ENCODE peak calls at places on chromosomes 12 and 14, in four cellular contexts. One of them, this sample, is unnamed.

GRCh38 chr14:83548061-83548839 is 1981.7 kb upstream of the FLRT2 start:
- DNase-seq in HepG2: no peak
- DNase-seq in K562: no peak
- DNase-seq in GM12878: no peak
- DNase-seq in this sample: no peak

GRCh38 chr12:77256924-77257323 is 191.6 kb upstream of the E2F7 start:
- DNase-seq in GM12878: no peak
- DNase-seq in K562: no peak
- DNase-seq in HepG2: no peak
- DNase-seq in this sample: no peak

GRCh38 chr12:49057888-49058287 is 2.7 kb downstream of the KMT2D start:
- DNase-seq in HepG2: no peak
- DNase-seq in GM12878: no peak
- DNase-seq in K562: no peak
- DNase-seq in this sample: no peak

GRCh38 chr14:94123868-94124267 is 5.5 kb downstream of the IFI27L2 start:
- DNase-seq in GM12878: no peak
- DNase-seq in K562: no peak
- DNase-seq in HepG2: peak
- DNase-seq in this sample: no peak

GRCh38 chr14:52299692-52300278 is 14.3 kb upstream of the PTGER2 start:
- DNase-seq in K562: peak
- DNase-seq in GM12878: no peak
- DNase-seq in HepG2: peak
- DNase-seq in this sample: peak

GRCh38 chr14:34050606-34051005 is 99.7 kb upstream of the EGLN3 start:
- DNase-seq in GM12878: no peak
- DNase-seq in HepG2: no peak
- DNase-seq in K562: no peak
- DNase-seq in this sample: no peak

GRCh38 chr12:76266797-76267196 is 81.4 kb downstream of the BBS10 start:
- DNase-seq in K562: no peak
- DNase-seq in HepG2: no peak
- DNase-seq in GM12878: no peak
- DNase-seq in this sample: no peak

GRCh38 chr14:71321556-71322315 is 414.5 kb downstream of the PCNX1 start:
- DNase-seq in GM12878: no peak
- DNase-seq in K562: no peak
- DNase-seq in HepG2: peak
- DNase-seq in this sample: peak

GRCh38 chr12:101924647-101925046 is 47.3 kb downstream of the DRAM1 start:
- DNase-seq in GM12878: no peak
- DNase-seq in K562: peak
- DNase-seq in HepG2: no peak
- DNase-seq in this sample: peak

GRCh38 chr12:99067171-99067785 is 422.2 kb downstream of the APAF1 start:
- DNase-seq in HepG2: no peak
- DNase-seq in GM12878: no peak
- DNase-seq in K562: no peak
- DNase-seq in this sample: no peak

GRCh38 chr12:3185260-3185870 is 108.2 kb downstream of the TSPAN9 start:
- DNase-seq in GM12878: no peak
- DNase-seq in K562: no peak
- DNase-seq in HepG2: no peak
- DNase-seq in this sample: no peak

GRCh38 chr12:125455556-125455955 is 390.3 kb downstream of the AACS start:
- DNase-seq in K562: no peak
- DNase-seq in HepG2: no peak
- DNase-seq in GM12878: no peak
- DNase-seq in this sample: no peak

GRCh38 chr12:83365317-83365716 is 678.6 kb downstream of the TMTC2 start:
- DNase-seq in HepG2: no peak
- DNase-seq in GM12878: no peak
- DNase-seq in K562: no peak
- DNase-seq in this sample: no peak

GRCh38 chr12:16602412-16602811 is 3.5 kb downstream of the LMO3 start:
- DNase-seq in HepG2: no peak
- DNase-seq in GM12878: no peak
- DNase-seq in K562: no peak
- DNase-seq in this sample: no peak

GRCh38 chr14:72643317-72643801 is 250.5 kb downstream of the DPF3 start:
- DNase-seq in HepG2: no peak
- DNase-seq in K562: no peak
- DNase-seq in GM12878: no peak
- DNase-seq in this sample: no peak

GRCh38 chr12:14871247-14871646 is 14.4 kb downstream of the MGP start:
- DNase-seq in K562: no peak
- DNase-seq in HepG2: no peak
- DNase-seq in GM12878: no peak
- DNase-seq in this sample: no peak

GRCh38 chr12:14873440-14874185 is 12.0 kb downstream of the MGP start:
- DNase-seq in K562: no peak
- DNase-seq in HepG2: no peak
- DNase-seq in GM12878: no peak
- DNase-seq in this sample: no peak

GRCh38 chr12:14871886-14872285 is 13.8 kb downstream of the MGP start:
- DNase-seq in K562: no peak
- DNase-seq in GM12878: no peak
- DNase-seq in HepG2: no peak
- DNase-seq in this sample: no peak

GRCh38 chr12:14874882-14875281 is 10.8 kb downstream of the MGP start:
- DNase-seq in K562: no peak
- DNase-seq in HepG2: no peak
- DNase-seq in GM12878: no peak
- DNase-seq in this sample: no peak

GRCh38 chr12:14868916-14869315 is 16.7 kb downstream of the MGP start:
- DNase-seq in HepG2: no peak
- DNase-seq in K562: no peak
- DNase-seq in GM12878: no peak
- DNase-seq in this sample: no peak
- TF ChIP-seq TARDBP in HepG2: no peak
- TF ChIP-seq TARDBP in K562: no peak
- TF ChIP-seq TARDBP in GM12878: no peak
- TF ChIP-seq TARDBP in this sample: no peak

GRCh38 chr14:29712586-29712985 is 215.1 kb downstream of the PRKD1 start:
- DNase-seq in K562: no peak
- DNase-seq in GM12878: no peak
- DNase-seq in HepG2: no peak
- DNase-seq in this sample: no peak
- TF ChIP-seq TARDBP in K562: no peak
- TF ChIP-seq TARDBP in GM12878: no peak
- TF ChIP-seq TARDBP in HepG2: no peak
- TF ChIP-seq TARDBP in this sample: no peak

GRCh38 chr12:110908377-110909136 is 11.8 kb downstream of the MYL2 start:
- DNase-seq in GM12878: no peak
- DNase-seq in HepG2: no peak
- DNase-seq in K562: no peak
- DNase-seq in this sample: no peak
- TF ChIP-seq TARDBP in GM12878: no peak
- TF ChIP-seq TARDBP in HepG2: no peak
- TF ChIP-seq TARDBP in K562: no peak
- TF ChIP-seq TARDBP in this sample: no peak

GRCh38 chr12:126742326-126742725 is 1524.6 kb upstream of the TMEM132C start:
- DNase-seq in GM12878: no peak
- DNase-seq in K562: no peak
- DNase-seq in HepG2: no peak
- DNase-seq in this sample: no peak
- TF ChIP-seq TARDBP in GM12878: no peak
- TF ChIP-seq TARDBP in K562: no peak
- TF ChIP-seq TARDBP in HepG2: no peak
- TF ChIP-seq TARDBP in this sample: no peak

GRCh38 chr14:68888025-68888850 is 90.9 kb downstream of the ACTN1 start:
- DNase-seq in GM12878: no peak
- DNase-seq in K562: no peak
- DNase-seq in HepG2: no peak
- DNase-seq in this sample: no peak

GRCh38 chr14:68884031-68885030 is 91.5 kb upstream of the ZFP36L1 start:
- DNase-seq in K562: no peak
- DNase-seq in HepG2: peak
- DNase-seq in GM12878: no peak
- DNase-seq in this sample: no peak

GRCh38 chr14:68888883-68889282 is 90.2 kb downstream of the ACTN1 start:
- DNase-seq in K562: no peak
- DNase-seq in GM12878: no peak
- DNase-seq in HepG2: no peak
- DNase-seq in this sample: no peak

GRCh38 chr14:68885226-68886108 is 92.6 kb upstream of the ZFP36L1 start:
- DNase-seq in GM12878: no peak
- DNase-seq in K562: no peak
- DNase-seq in HepG2: no peak
- DNase-seq in this sample: no peak

GRCh38 chr14:68886109-68886434 is 93.0 kb downstream of the ACTN1 start:
- DNase-seq in HepG2: no peak
- DNase-seq in K562: no peak
- DNase-seq in GM12878: no peak
- DNase-seq in this sample: no peak
- TF ChIP-seq TARDBP in HepG2: no peak
- TF ChIP-seq TARDBP in K562: no peak
- TF ChIP-seq TARDBP in GM12878: no peak
- TF ChIP-seq TARDBP in this sample: no peak

GRCh38 chr12:52210186-52210924 is 18.5 kb upstream of the KRT80 start:
- DNase-seq in K562: no peak
- DNase-seq in HepG2: no peak
- DNase-seq in GM12878: no peak
- DNase-seq in this sample: no peak
- TF ChIP-seq TARDBP in K562: no peak
- TF ChIP-seq TARDBP in HepG2: no peak
- TF ChIP-seq TARDBP in GM12878: no peak
- TF ChIP-seq TARDBP in this sample: no peak

This sample was measured in HEK293T.